ENCODE peak calls at places on chromosomes 7 and 10, in nine cellular contexts. P is stimulated activated CD8-positive, alpha-beta memory T cell treated with anti-CD3 and anti-CD28 coated beads, Interleukin-4, amount 100 ng/mL, for 1 hour; C is KBM-7; E is NCI-H2227 treated with DMSO at 0.1 percent for 48 hours; A is left kidney; N is activated T-cell treated with anti-CD3 and anti-CD28 coated beads for 1 hour; D is progenitor cell of endocrine pancreas; W is EH; Y is ascending aorta. B is an unnamed sample.
A peak's percentile ranks its signal among the peaks of the same experiment; 100 is the strongest.

GRCh38 chr7:33457041-33457440 is 327.7 kb downstream of the BBS9 start:
- DNase-seq in P (no peak), C (no peak), E (no peak), A (peak; percentile 7), N (no peak), D (no peak), W (no peak), Y (no peak), B (no peak)

GRCh38 chr7:107803009-107803581 is at the start of gene SLC26A3:
- DNase-seq in P (no peak), C (no peak), E (no peak), A (no peak), N (no peak), D (no peak), W (no peak), Y (no peak), B (no peak)

GRCh38 chr7:116543664-116544063 is 18.8 kb downstream of the CAV1 start:
- DNase-seq in P (no peak), C (no peak), E (no peak), A (no peak), N (no peak), D (no peak), W (peak; percentile 68), Y (no peak), B (no peak)

GRCh38 chr7:131586259-131586658 is 29.8 kb upstream of the PODXL start:
- DNase-seq in P (no peak), C (no peak), E (no peak), A (peak; percentile 49), N (no peak), D (no peak), W (no peak), Y (no peak), B (no peak)

GRCh38 chr10:23630880-23631279 is 192.0 kb downstream of the OTUD1 start:
- DNase-seq in P (no peak), C (no peak), E (no peak), A (no peak), N (no peak), D (no peak), W (no peak), Y (no peak), B (no peak)

GRCh38 chr10:125564570-125564969 is 118.4 kb downstream of the TEX36 start:
- DNase-seq in P (no peak), C (no peak), E (no peak), A (no peak), N (no peak), D (no peak), W (no peak), Y (no peak), B (no peak)

GRCh38 chr7:636396-636795 is 90.1 kb upstream of the DNAAF5 start:
- DNase-seq in P (no peak), C (peak; percentile 19), E (no peak), A (no peak), N (peak; percentile 33), D (no peak), W (peak; percentile 56), Y (no peak), B (no peak)

GRCh38 chr10:114507449-114507848 is 103.1 kb upstream of the AFAP1L2 start:
- DNase-seq in P (no peak), C (no peak), E (no peak), A (no peak), N (no peak), D (no peak), W (no peak), Y (no peak), B (no peak)

GRCh38 chr10:35448687-35449662 is 112.7 kb downstream of the CCNY start:
- DNase-seq in P (no peak), C (peak; percentile 86), E (peak; percentile 38), A (peak; percentile 46), N (no peak), D (no peak), W (no peak), Y (no peak), B (peak; percentile 19)

GRCh38 chr7:129952164-129952652 is 552 bp downstream of the UBE2H start:
- DNase-seq in P (no peak), C (peak; percentile 38), E (no peak), A (peak; percentile 61), N (no peak), D (peak; percentile 19), W (peak; percentile 46), Y (no peak), B (peak; percentile 28)

GRCh38 chr10:72688208-72688651 is 3.7 kb upstream of the MCU start:
- DNase-seq in P (no peak), C (no peak), E (no peak), A (peak; percentile 76), N (no peak), D (no peak), W (peak; percentile 90), Y (no peak), B (no peak)

GRCh38 chr10:103273026-103273425 is 3.9 kb upstream of the INA start:
- DNase-seq in P (no peak), C (no peak), E (no peak), A (no peak), N (no peak), D (no peak), W (peak; percentile 100), Y (peak; percentile 14), B (no peak)

GRCh38 chr7:3265388-3265787 is 35.7 kb upstream of the SDK1 start:
- DNase-seq in P (no peak), C (no peak), E (no peak), A (no peak), N (no peak), D (no peak), W (no peak), Y (no peak), B (no peak)

GRCh38 chr7:952548-953441 is 1.7 kb downstream of the ADAP1 start:
- DNase-seq in P (no peak), C (no peak), E (no peak), A (no peak), N (no peak), D (no peak), W (no peak), Y (no peak), B (no peak)

GRCh38 chr7:129875745-129876411 is 76.9 kb downstream of the UBE2H start:
- DNase-seq in P (no peak), C (no peak), E (no peak), A (no peak), N (no peak), D (no peak), W (peak; percentile 58), Y (no peak), B (no peak)

GRCh38 chr10:43867667-43868361 is 219.1 kb upstream of the ZNF32 start:
- DNase-seq in P (no peak), C (no peak), E (no peak), A (peak; percentile 97), N (no peak), D (no peak), W (peak; percentile 98), Y (no peak), B (no peak)

GRCh38 chr7:49822862-49823261 is 49.4 kb downstream of the VWC2 start:
- DNase-seq in P (no peak), C (no peak), E (no peak), A (peak; percentile 58), N (no peak), D (no peak), W (no peak), Y (no peak), B (no peak)

GRCh38 chr7:29146082-29146706 is at the start of gene CPVL:
- DNase-seq in P (no peak), C (no peak), E (peak; percentile 6), A (peak; percentile 82), N (no peak), D (peak; percentile 14), W (no peak), Y (peak; percentile 24), B (no peak)

GRCh38 chr7:27188666-27189559 is 3.9 kb upstream of the HOXA11 start:
- DNase-seq in P (no peak), C (peak; percentile 93), E (no peak), A (peak; percentile 96), N (no peak), D (no peak), W (peak; percentile 90), Y (no peak), B (no peak)

GRCh38 chr7:139811106-139811505 is 18.0 kb upstream of the TBXAS1 start:
- DNase-seq in P (no peak), C (peak; percentile 55), E (no peak), A (no peak), N (no peak), D (no peak), W (no peak), Y (no peak), B (no peak)

GRCh38 chr10:121282797-121283515 is 315.3 kb downstream of the FGFR2 start:
- DNase-seq in P (no peak), C (no peak), E (no peak), A (no peak), N (no peak), D (no peak), W (no peak), Y (no peak), B (no peak)